ENCODE peak calls at places on chromosomes 13 and 19, in ten cellular contexts. Y, E, M, X, H, L, R, Q, C and W are unnamed samples.

GRCh38 chr19:48631254-48631653 is 5.9 kb downstream of the DBP start:
- DNase-seq in Y (no peak), E (no peak), M (no peak), X (no peak), H (peak; percentile 11), L (no peak), R (no peak), Q (no peak), C (no peak), W (no peak)

GRCh38 chr13:61414686-61415664 is 674 bp downstream of the PCDH20 start:
- DNase-seq in Y (no peak), E (no peak), M (peak; percentile 40), X (peak; percentile 60), H (no peak), L (peak; percentile 82), R (no peak), Q (no peak), C (peak; percentile 74), W (peak; percentile 16)

GRCh38 chr19:8367327-8368001 is 3.5 kb downstream of the ANGPTL4 start:
- DNase-seq in Y (no peak), E (no peak), M (peak; percentile 56), X (peak; percentile 86), H (peak; percentile 30), L (peak; percentile 62), R (peak; percentile 85), Q (peak; percentile 96), C (peak; percentile 81), W (peak; percentile 95)

GRCh38 chr13:50358715-50359367 is 343.6 kb downstream of the KCNRG start:
- DNase-seq in Y (no peak), E (no peak), M (no peak), X (no peak), H (no peak), L (no peak), R (no peak), Q (no peak), C (no peak), W (no peak)

GRCh38 chr13:44068737-44069136 is 189.0 kb downstream of the LACC1 start:
- DNase-seq in Y (peak; percentile 1), E (no peak), M (no peak), X (no peak), H (no peak), L (no peak), R (peak; percentile 45), Q (no peak), C (no peak), W (peak; percentile 85)

GRCh38 chr13:111919826-111920225 is 147.1 kb upstream of the SOX1 start:
- DNase-seq in Y (no peak), E (no peak), M (no peak), X (no peak), H (no peak), L (no peak), R (no peak), Q (no peak), C (no peak), W (no peak)

GRCh38 chr13:67238861-67239260 is 8.7 kb upstream of the PCDH9 start:
- DNase-seq in Y (no peak), E (no peak), M (no peak), X (no peak), H (no peak), L (no peak), R (no peak), Q (no peak), C (no peak), W (no peak)

GRCh38 chr19:49132974-49133609 is 13.7 kb downstream of the PPFIA3 start:
- DNase-seq in Y (no peak), E (no peak), M (no peak), X (peak; percentile 62), H (peak; percentile 59), L (no peak), R (no peak), Q (no peak), C (no peak), W (no peak)

GRCh38 chr13:34258646-34259386 is 440.9 kb downstream of the RFC3 start:
- DNase-seq in Y (no peak), E (no peak), M (no peak), X (no peak), H (no peak), L (no peak), R (no peak), Q (no peak), C (no peak), W (peak; percentile 38)

GRCh38 chr19:3801412-3802096 is 15.4 kb upstream of the MATK start:
- DNase-seq in Y (peak; percentile 40), E (peak; percentile 60), M (peak; percentile 18), X (no peak), H (peak; percentile 79), L (no peak), R (no peak), Q (peak; percentile 36), C (no peak), W (no peak)

GRCh38 chr13:101127741-101128353 is 288.5 kb downstream of the NALCN start:
- DNase-seq in Y (no peak), E (no peak), M (no peak), X (no peak), H (peak; percentile 28), L (peak; percentile 62), R (no peak), Q (no peak), C (no peak), W (peak; percentile 44)

GRCh38 chr19:19460761-19461265 is 54.5 kb downstream of the TSSK6 start:
- DNase-seq in Y (no peak), E (peak; percentile 49), M (no peak), X (no peak), H (peak; percentile 81), L (peak; percentile 77), R (no peak), Q (peak; percentile 30), C (peak; percentile 90), W (no peak)

GRCh38 chr19:38197937-38198704 is 25.9 kb downstream of the DPF1 start:
- DNase-seq in Y (no peak), E (no peak), M (no peak), X (no peak), H (no peak), L (no peak), R (no peak), Q (no peak), C (no peak), W (no peak)

GRCh38 chr19:7272856-7273578 is 21.2 kb downstream of the INSR start:
- DNase-seq in Y (no peak), E (no peak), M (no peak), X (no peak), H (no peak), L (no peak), R (no peak), Q (no peak), C (no peak), W (no peak)